ENCODE peak calls at places on chromosomes 16 and 17, in five cellular contexts. X, Q, J, D and C are unnamed samples.

GRCh38 chr17:64418506-64419339 is 28.1 kb upstream of the PECAM1 start:
- DNase-seq in X (peak; percentile 56), Q (no peak), J (no peak), D (no peak), C (no peak)

GRCh38 chr17:74163271-74163821 is 40.1 kb upstream of the RPL38 start:
- DNase-seq in X (no peak), Q (no peak), J (no peak), D (no peak), C (no peak)

GRCh38 chr17:36092228-36092627 is 2.3 kb upstream of the CCL3 start:
- DNase-seq in X (no peak), Q (no peak), J (no peak), D (no peak), C (no peak)

GRCh38 chr16:17963185-17963836 is 373.2 kb downstream of the NPIPA8 start:
- DNase-seq in X (no peak), Q (no peak), J (no peak), D (no peak), C (no peak)

GRCh38 chr16:138049-138417 is 440 bp downstream of the NPRL3 start:
- DNase-seq in X (peak; percentile 48), Q (no peak), J (no peak), D (no peak), C (no peak)

GRCh38 chr17:45171338-45172231 is 9.9 kb downstream of the HEXIM2 start:
- DNase-seq in X (no peak), Q (no peak), J (peak; percentile 83), D (peak; percentile 81), C (no peak)

GRCh38 chr17:41464682-41465081 is 2.5 kb downstream of the KRT32 start:
- DNase-seq in X (no peak), Q (no peak), J (no peak), D (no peak), C (peak; percentile 61)

GRCh38 chr16:31386157-31386984 is 6.8 kb upstream of the ITGAD start:
- DNase-seq in X (peak; percentile 57), Q (no peak), J (no peak), D (peak; percentile 39), C (peak; percentile 8)

GRCh38 chr16:3131755-3132377 is 3.0 kb upstream of the ZNF213 start:
- DNase-seq in X (no peak), Q (no peak), J (peak; percentile 44), D (peak; percentile 44), C (no peak)